ENCODE peak calls at places on chromosomes 1 and 21, in nine cellular contexts. D is astrocyte of the spinal cord, Y is activated gamma-delta T cell, W is pons, N is GM12891, P is sciatic nerve, X is mesendoderm, C is HT-29, I is coronary artery. F is an unnamed sample.

GRCh38 chr1:93347319-93347899 is 1.7 kb downstream of the DR1 start:
- DNase-seq in D (no peak), Y (no peak), W (no peak), N (no peak), P (no peak), X (no peak), C (peak; percentile 34), I (no peak), F (no peak)

GRCh38 chr21:28325618-28326017 is 667.1 kb downstream of the LTN1 start:
- DNase-seq in D (no peak), Y (no peak), W (no peak), N (no peak), P (no peak), X (peak; percentile 92), C (no peak), I (no peak), F (no peak)

GRCh38 chr1:62024690-62025089 is 170.0 kb upstream of the L1TD1 start:
- DNase-seq in D (no peak), Y (no peak), W (peak; percentile 20), N (no peak), P (no peak), X (no peak), C (no peak), I (no peak), F (no peak)

GRCh38 chr1:81702903-81703302 is 97.8 kb upstream of the ADGRL2 start:
- DNase-seq in D (peak; percentile 87), Y (no peak), W (no peak), N (no peak), P (no peak), X (no peak), C (peak; percentile 55), I (no peak), F (no peak)

GRCh38 chr1:77975386-77975785 is 3.5 kb downstream of the FUBP1 start:
- DNase-seq in D (peak; percentile 39), Y (no peak), W (no peak), N (no peak), P (no peak), X (no peak), C (no peak), I (no peak), F (no peak)

GRCh38 chr1:223716302-223716862 is 4.0 kb downstream of the CAPN2 start:
- DNase-seq in D (no peak), Y (no peak), W (no peak), N (peak; percentile 37), P (no peak), X (no peak), C (no peak), I (no peak), F (no peak)

GRCh38 chr1:147316968-147317367 is 74.5 kb downstream of the CHD1L start:
- DNase-seq in D (no peak), Y (no peak), W (no peak), N (no peak), P (no peak), X (no peak), C (no peak), I (no peak), F (no peak)

GRCh38 chr1:119048624-119049404 is 60.7 kb upstream of the TBX15 start:
- DNase-seq in D (no peak), Y (no peak), W (no peak), N (no peak), P (no peak), X (no peak), C (no peak), I (no peak), F (no peak)

GRCh38 chr1:232766224-232766890 is 38.9 kb upstream of the MAP10 start:
- DNase-seq in D (peak; percentile 43), Y (no peak), W (no peak), N (no peak), P (no peak), X (peak; percentile 45), C (no peak), I (no peak), F (no peak)

GRCh38 chr1:23393706-23394105 is 24.1 kb upstream of the ZNF436 start:
- DNase-seq in D (peak; percentile 83), Y (no peak), W (no peak), N (no peak), P (no peak), X (no peak), C (no peak), I (no peak), F (no peak)

GRCh38 chr21:31730687-31731111 is 1.2 kb downstream of the SCAF4 start:
- DNase-seq in D (peak; percentile 30), Y (no peak), W (peak; percentile 32), N (no peak), P (no peak), X (peak; percentile 73), C (no peak), I (no peak), F (no peak)

GRCh38 chr1:184954232-184954995 is 19.9 kb downstream of the NIBAN1 start:
- DNase-seq in D (no peak), Y (no peak), W (no peak), N (no peak), P (no peak), X (peak; percentile 71), C (no peak), I (no peak), F (no peak)

GRCh38 chr1:47468759-47469404 is 31.0 kb downstream of the FOXD2 start:
- DNase-seq in D (no peak), Y (no peak), W (no peak), N (no peak), P (no peak), X (no peak), C (no peak), I (no peak), F (no peak)

GRCh38 chr1:156444407-156445001 is 56.1 kb downstream of the MEF2D start:
- DNase-seq in D (no peak), Y (no peak), W (peak; percentile 66), N (no peak), P (no peak), X (peak; percentile 77), C (peak; percentile 63), I (no peak), F (no peak)

GRCh38 chr1:210445485-210445884 is 116.8 kb downstream of the HHAT start:
- DNase-seq in D (no peak), Y (no peak), W (no peak), N (no peak), P (no peak), X (peak; percentile 39), C (no peak), I (no peak), F (no peak)

GRCh38 chr1:3852711-3853498 is 4.1 kb downstream of the CEP104 start:
- DNase-seq in D (no peak), Y (no peak), W (no peak), N (no peak), P (no peak), X (no peak), C (no peak), I (no peak), F (no peak)

GRCh38 chr1:201619513-201619912 is 80.6 kb downstream of the NAV1 start:
- DNase-seq in D (no peak), Y (no peak), W (no peak), N (no peak), P (no peak), X (no peak), C (no peak), I (no peak), F (no peak)

GRCh38 chr21:31545036-31545435 is 114.5 kb upstream of the SOD1 start:
- DNase-seq in D (no peak), Y (no peak), W (no peak), N (no peak), P (no peak), X (peak; percentile 80), C (no peak), I (no peak), F (no peak)

GRCh38 chr1:23168079-23168461 is 586 bp downstream of the LUZP1 start:
- DNase-seq in D (no peak), Y (peak; percentile 16), W (no peak), N (no peak), P (peak; percentile 62), X (no peak), C (no peak), I (no peak), F (peak; percentile 48)

GRCh38 chr1:154237435-154237834 is 16.7 kb downstream of the UBAP2L start:
- DNase-seq in D (no peak), Y (no peak), W (no peak), N (no peak), P (no peak), X (no peak), C (no peak), I (no peak), F (no peak)

GRCh38 chr1:203288351-203288894 is 16.9 kb upstream of the BTG2 start:
- DNase-seq in D (no peak), Y (no peak), W (no peak), N (no peak), P (no peak), X (no peak), C (no peak), I (no peak), F (no peak)

GRCh38 chr1:222454196-222454595 is 93.7 kb downstream of the HHIPL2 start:
- DNase-seq in D (peak; percentile 41), Y (no peak), W (no peak), N (no peak), P (no peak), X (peak; percentile 34), C (no peak), I (no peak), F (no peak)

GRCh38 chr21:42546433-42546832 is 32.8 kb downstream of the SLC37A1 start:
- DNase-seq in D (no peak), Y (no peak), W (no peak), N (no peak), P (peak; percentile 39), X (no peak), C (no peak), I (no peak), F (no peak)

F was measured in GM12892.